ENCODE peak calls at places on chromosomes 13 and 19, in seven cellular contexts. Y, S, U, K, E, O and V are unnamed samples.

GRCh38 chr19:18339703-18340102 is 695 bp upstream of the PGPEP1 start:
- DNase-seq in Y (peak; percentile 89), S (peak; percentile 40), O (peak; percentile 64), K (no peak), E (no peak), U (peak; percentile 33), V (peak; percentile 61)

GRCh38 chr19:32387701-32388392 is 17.7 kb upstream of the DPY19L3 start:
- DNase-seq in U (peak; percentile 46), E (no peak), K (no peak), O (no peak), Y (no peak), S (peak; percentile 12), V (no peak)

GRCh38 chr19:1556639-1557070 is 11.5 kb downstream of the MEX3D start:
- DNase-seq in S (no peak), Y (no peak), U (no peak), O (no peak), K (no peak), E (no peak), V (no peak)

GRCh38 chr13:102399791-102400618 is 1.8 kb downstream of the FGF14 start:
- DNase-seq in K (peak; percentile 18), O (peak; percentile 64), Y (peak; percentile 82), U (no peak), S (no peak), E (no peak), V (peak; percentile 14)

GRCh38 chr19:13208964-13209796 is 59.0 kb downstream of the IER2 start:
- DNase-seq in U (no peak), Y (peak; percentile 80), O (no peak), K (no peak), E (no peak), S (no peak), V (no peak)

GRCh38 chr19:6800991-6801396 is 28.5 kb downstream of the VAV1 start:
- DNase-seq in Y (no peak), K (no peak), O (peak; percentile 55), U (peak; percentile 58), E (no peak), S (peak; percentile 64), V (no peak)

GRCh38 chr13:59398127-59398526 is 765.6 kb downstream of the DIAPH3 start:
- DNase-seq in Y (no peak), K (no peak), O (no peak), E (no peak), S (no peak), U (no peak), V (no peak)

GRCh38 chr13:32528358-32528757 is 10.2 kb downstream of the N4BP2L2 start:
- DNase-seq in U (no peak), Y (no peak), S (peak; percentile 19), K (no peak), O (no peak), E (no peak), V (no peak)

GRCh38 chr19:49554701-49555181 is 25.6 kb downstream of the NOSIP start:
- DNase-seq in U (no peak), S (no peak), E (no peak), K (no peak), O (no peak), Y (no peak), V (no peak)

GRCh38 chr19:44653977-44654784 is 10.5 kb downstream of the PVR start:
- DNase-seq in U (no peak), E (no peak), O (peak; percentile 70), Y (peak; percentile 89), K (peak; percentile 66), S (peak; percentile 63), V (peak; percentile 52)

GRCh38 chr19:54287456-54287855 is 6.5 kb upstream of the LILRB2 start:
- DNase-seq in S (peak; percentile 11), U (peak; percentile 77), Y (no peak), E (no peak), K (no peak), O (no peak), V (no peak)

GRCh38 chr19:41531438-41532311 is 44.3 kb upstream of the CEACAM21 start:
- DNase-seq in E (peak; percentile 45), K (peak; percentile 16), O (no peak), U (peak; percentile 48), Y (no peak), S (peak; percentile 81), V (peak; percentile 5)

GRCh38 chr19:49475191-49475932 is 1.3 kb downstream of the FLT3LG start:
- DNase-seq in E (no peak), U (no peak), Y (no peak), S (no peak), O (no peak), K (no peak), V (no peak)

GRCh38 chr19:2624537-2625091 is 77.9 kb downstream of the GNG7 start:
- DNase-seq in K (no peak), U (no peak), S (no peak), E (no peak), O (peak; percentile 93), Y (peak; percentile 91), V (no peak)

GRCh38 chr19:30653646-30654386 is 281.6 kb downstream of the ZNF536 start:
- DNase-seq in U (no peak), S (no peak), O (peak; percentile 42), E (no peak), K (no peak), Y (peak; percentile 29), V (no peak)

GRCh38 chr19:41933693-41934426 is 5.6 kb upstream of the ERFL start:
- DNase-seq in U (no peak), O (no peak), S (no peak), Y (peak; percentile 59), E (no peak), K (no peak), V (no peak)